ENCODE peak calls at places on chromosomes 5 and 9, in seven cellular contexts. K is stimulated activated CD8-positive, alpha-beta memory T cell treated with anti-CD3 and anti-CD28 coated beads, Interleukin-15, amount 100 ng/mL, for 48 hours; E is HTR-8/SVneo; A is COR-L47; T is HuH-7.5; V is right cardiac atrium; N is EL. R is an unnamed sample.

GRCh38 chr9:123651273-123651672 is 278.7 kb downstream of the DENND1A start:
- DNase-seq in E (no peak), T (no peak), K (no peak), N (no peak), V (no peak), A (no peak), R (no peak)

GRCh38 chr9:4973246-4973645 is 11.8 kb upstream of the JAK2 start:
- DNase-seq in V (no peak), K (no peak), N (no peak), A (no peak), T (no peak), E (no peak), R (no peak)

GRCh38 chr9:135992486-135993408 is 31.6 kb upstream of the UBAC1 start:
- DNase-seq in K (peak; percentile 15), A (peak; percentile 83), V (peak; percentile 97), N (peak; percentile 80), E (peak; percentile 73), T (peak; percentile 73), R (peak; percentile 75)

GRCh38 chr9:72978724-72979123 is 25.9 kb upstream of the ALDH1A1 start:
- DNase-seq in N (peak; percentile 70), E (no peak), A (no peak), K (no peak), V (no peak), T (no peak), R (no peak)

GRCh38 chr5:140338918-140339317 is 7.5 kb downstream of the HBEGF start:
- DNase-seq in E (no peak), V (no peak), N (no peak), K (no peak), T (no peak), A (no peak), R (no peak)

GRCh38 chr5:144032375-144032774 is 138.1 kb downstream of the YIPF5 start:
- DNase-seq in N (no peak), E (no peak), A (peak; percentile 23), T (no peak), V (peak; percentile 61), K (no peak), R (peak; percentile 63)

GRCh38 chr5:131246515-131246914 is 17.3 kb upstream of the CDC42SE2 start:
- DNase-seq in A (no peak), T (no peak), K (no peak), E (no peak), V (no peak), N (no peak), R (no peak)

GRCh38 chr5:127176769-127177168 is 103.5 kb upstream of the C5orf63 start:
- DNase-seq in A (no peak), V (no peak), E (no peak), N (no peak), T (no peak), K (no peak), R (no peak)

GRCh38 chr5:103441523-103441922 is 121.1 kb downstream of the NUDT12 start:
- DNase-seq in A (no peak), E (no peak), V (no peak), N (no peak), T (no peak), K (no peak), R (no peak)

GRCh38 chr5:28234356-28234968 is 1196.1 kb upstream of the CDH9 start:
- DNase-seq in V (no peak), A (no peak), E (no peak), N (no peak), T (no peak), K (no peak), R (no peak)